ENCODE peak calls at places on chromosomes 5 and 9, in six cellular contexts. M is mucosa of descending colon, O is GM06990, V is hippocampal formation, B is AG08395, J is SW 1271. F is an unnamed sample.

GRCh38 chr9:124652203-124652992 is 118.7 kb downstream of the NR6A1 start:
- DNase-seq in B (peak), O (no peak), V (no peak), J (peak), M (no peak), F (no peak)

GRCh38 chr5:40385544-40385943 is 294.2 kb upstream of the PTGER4 start:
- DNase-seq in B (no peak), O (no peak), M (no peak), J (peak), V (no peak), F (no peak)

GRCh38 chr5:56233230-56233629 is at the start of gene ANKRD55:
- DNase-seq in B (no peak), O (no peak), V (no peak), M (no peak), J (no peak), F (no peak)

GRCh38 chr5:154138701-154139100 is 51.8 kb upstream of the GALNT10 start:
- DNase-seq in O (no peak), J (no peak), V (no peak), M (no peak), B (no peak), F (no peak)

GRCh38 chr5:15326471-15326870 is 173.5 kb upstream of the FBXL7 start:
- DNase-seq in M (no peak), V (no peak), J (no peak), O (no peak), B (no peak), F (no peak)

GRCh38 chr9:29685531-29685930 is 2112.2 kb upstream of the C9orf72 start:
- DNase-seq in J (no peak), M (no peak), V (no peak), B (no peak), O (no peak), F (no peak)

GRCh38 chr9:124190761-124191160 is 67.0 kb upstream of the NEK6 start:
- DNase-seq in B (no peak), V (peak), O (no peak), M (no peak), J (no peak), F (no peak)

GRCh38 chr5:167731951-167732350 is 559.5 kb upstream of the WWC1 start:
- DNase-seq in B (no peak), M (no peak), V (no peak), O (no peak), J (no peak), F (no peak)

GRCh38 chr9:134760750-134761420 is 119.3 kb downstream of the COL5A1 start:
- DNase-seq in O (no peak), V (no peak), M (no peak), J (no peak), B (no peak), F (no peak)

GRCh38 chr5:125103459-125103858 is 357.0 kb upstream of the ZNF608 start:
- DNase-seq in B (no peak), M (no peak), V (no peak), O (no peak), J (no peak), F (no peak)

GRCh38 chr9:121598167-121599000 is 53.0 kb upstream of the DAB2IP start:
- DNase-seq in V (no peak), J (no peak), O (no peak), B (peak), M (peak), F (no peak)

GRCh38 chr5:40441733-40442132 is 238.0 kb upstream of the PTGER4 start:
- DNase-seq in O (no peak), M (peak), J (no peak), V (no peak), B (no peak), F (peak)

GRCh38 chr9:573551-574410 is 267.7 kb upstream of the DMRT1 start:
- DNase-seq in B (no peak), O (no peak), V (no peak), J (no peak), M (no peak), F (no peak)

GRCh38 chr9:98214811-98215210 is 22.4 kb upstream of the CORO2A start:
- DNase-seq in V (no peak), M (no peak), O (no peak), B (no peak), J (no peak), F (no peak)

GRCh38 chr9:89701221-89701798 is 96.5 kb downstream of the GADD45G start:
- DNase-seq in J (no peak), V (no peak), M (peak), O (peak), B (no peak), F (no peak)

GRCh38 chr9:72030762-72031161 is 29.7 kb downstream of the C9orf57 start:
- DNase-seq in M (no peak), B (no peak), J (no peak), V (no peak), O (no peak), F (no peak)

GRCh38 chr9:3508531-3509374 is 17.0 kb downstream of the RFX3 start:
- DNase-seq in V (peak), J (no peak), M (no peak), O (peak), B (no peak), F (no peak)

GRCh38 chr9:133604214-133604613 is 5.0 kb downstream of the FAM163B start:
- DNase-seq in O (no peak), J (no peak), V (no peak), B (no peak), M (no peak), F (no peak)

GRCh38 chr5:2801602-2802525 is 50.4 kb upstream of the IRX2 start:
- DNase-seq in J (no peak), O (no peak), B (no peak), V (no peak), M (no peak), F (no peak)

GRCh38 chr5:125152036-125152435 is 405.6 kb upstream of the ZNF608 start:
- DNase-seq in M (no peak), J (no peak), V (no peak), B (no peak), O (no peak), F (no peak)

F was measured in GM19239.